ENCODE peak calls at places on chromosomes 16 and 17, in eight cellular contexts. One of them, this sample, is unnamed.
A peak's percentile ranks its signal among the peaks of the same experiment; 100 is the strongest.

GRCh38 chr17:40173778-40174135 is 3.5 kb upstream of the RAPGEFL1 start:
- DNase-seq in smooth muscle cell of the brain vasculature: no peak
- DNase-seq in fibroblast of gingiva: no peak
- DNase-seq in HEK293T: no peak
- DNase-seq in cerebellar cortex: no peak
- DNase-seq in mucosa of gallbladder: no peak
- DNase-seq in left lung: peak; percentile 24
- DNase-seq in cardiac fibroblast: no peak
- DNase-seq in this sample: no peak

GRCh38 chr16:20612551-20613470 is 36.6 kb upstream of the ACSM2B start:
- DNase-seq in HEK293T: no peak
- DNase-seq in fibroblast of gingiva: no peak
- DNase-seq in mucosa of gallbladder: no peak
- DNase-seq in left lung: peak; percentile 86
- DNase-seq in cerebellar cortex: peak; percentile 69
- DNase-seq in smooth muscle cell of the brain vasculature: no peak
- DNase-seq in cardiac fibroblast: no peak
- DNase-seq in this sample: peak; percentile 56

GRCh38 chr16:71425746-71426068 is 16.1 kb downstream of the TLE7 start:
- DNase-seq in HEK293T: no peak
- DNase-seq in fibroblast of gingiva: no peak
- DNase-seq in cardiac fibroblast: no peak
- DNase-seq in left lung: no peak
- DNase-seq in mucosa of gallbladder: no peak
- DNase-seq in smooth muscle cell of the brain vasculature: no peak
- DNase-seq in cerebellar cortex: no peak
- DNase-seq in this sample: no peak

GRCh38 chr16:73279451-73279850 is 231.5 kb upstream of the ZFHX3 start:
- DNase-seq in fibroblast of gingiva: no peak
- DNase-seq in smooth muscle cell of the brain vasculature: no peak
- DNase-seq in HEK293T: no peak
- DNase-seq in left lung: no peak
- DNase-seq in mucosa of gallbladder: no peak
- DNase-seq in cerebellar cortex: no peak
- DNase-seq in cardiac fibroblast: no peak
- DNase-seq in this sample: no peak

GRCh38 chr17:36185416-36185815 is 9.0 kb upstream of the TBC1D3B start:
- DNase-seq in HEK293T: no peak
- DNase-seq in left lung: no peak
- DNase-seq in smooth muscle cell of the brain vasculature: no peak
- DNase-seq in cardiac fibroblast: no peak
- DNase-seq in fibroblast of gingiva: no peak
- DNase-seq in mucosa of gallbladder: no peak
- DNase-seq in cerebellar cortex: no peak
- DNase-seq in this sample: no peak

GRCh38 chr17:82529914-82530300 is 10.4 kb downstream of the FOXK2 start:
- DNase-seq in left lung: no peak
- DNase-seq in cerebellar cortex: no peak
- DNase-seq in smooth muscle cell of the brain vasculature: no peak
- DNase-seq in mucosa of gallbladder: no peak
- DNase-seq in cardiac fibroblast: no peak
- DNase-seq in HEK293T: no peak
- DNase-seq in fibroblast of gingiva: no peak
- DNase-seq in this sample: no peak

GRCh38 chr17:77319211-77320031 is 178.7 kb downstream of the SEC14L1 start:
- DNase-seq in cerebellar cortex: no peak
- DNase-seq in fibroblast of gingiva: peak; percentile 92
- DNase-seq in smooth muscle cell of the brain vasculature: no peak
- DNase-seq in HEK293T: peak; percentile 67
- DNase-seq in cardiac fibroblast: peak; percentile 91
- DNase-seq in mucosa of gallbladder: peak; percentile 86
- DNase-seq in left lung: peak; percentile 92
- DNase-seq in this sample: no peak

GRCh38 chr17:72273301-72274056 is 152.7 kb downstream of the SOX9 start:
- DNase-seq in left lung: no peak
- DNase-seq in cerebellar cortex: no peak
- DNase-seq in cardiac fibroblast: no peak
- DNase-seq in HEK293T: no peak
- DNase-seq in mucosa of gallbladder: no peak
- DNase-seq in smooth muscle cell of the brain vasculature: no peak
- DNase-seq in fibroblast of gingiva: no peak
- DNase-seq in this sample: no peak

GRCh38 chr17:19579867-19580565 is 46.4 kb downstream of the SLC47A1 start:
- DNase-seq in smooth muscle cell of the brain vasculature: no peak
- DNase-seq in fibroblast of gingiva: no peak
- DNase-seq in mucosa of gallbladder: no peak
- DNase-seq in left lung: no peak
- DNase-seq in HEK293T: no peak
- DNase-seq in cardiac fibroblast: peak; percentile 3
- DNase-seq in cerebellar cortex: peak; percentile 6
- DNase-seq in this sample: peak; percentile 14

GRCh38 chr17:51362818-51363598 is 102.7 kb downstream of the UTP18 start:
- DNase-seq in fibroblast of gingiva: no peak
- DNase-seq in smooth muscle cell of the brain vasculature: no peak
- DNase-seq in mucosa of gallbladder: no peak
- DNase-seq in cardiac fibroblast: no peak
- DNase-seq in HEK293T: no peak
- DNase-seq in left lung: no peak
- DNase-seq in cerebellar cortex: no peak
- DNase-seq in this sample: no peak

GRCh38 chr16:70653809-70654771 is 7.7 kb downstream of the IL34 start:
- DNase-seq in smooth muscle cell of the brain vasculature: peak; percentile 80
- DNase-seq in cardiac fibroblast: peak; percentile 91
- DNase-seq in mucosa of gallbladder: peak; percentile 90
- DNase-seq in cerebellar cortex: peak; percentile 94
- DNase-seq in left lung: peak; percentile 26
- DNase-seq in fibroblast of gingiva: peak; percentile 75
- DNase-seq in HEK293T: peak; percentile 76
- DNase-seq in this sample: peak; percentile 81

GRCh38 chr17:72590882-72591499 is 470.2 kb downstream of the SOX9 start:
- DNase-seq in cardiac fibroblast: peak; percentile 25
- DNase-seq in cerebellar cortex: peak; percentile 44
- DNase-seq in fibroblast of gingiva: no peak
- DNase-seq in mucosa of gallbladder: no peak
- DNase-seq in HEK293T: no peak
- DNase-seq in smooth muscle cell of the brain vasculature: no peak
- DNase-seq in left lung: no peak
- DNase-seq in this sample: no peak

GRCh38 chr16:70644763-70645597 is 1.4 kb upstream of the IL34 start:
- DNase-seq in cerebellar cortex: no peak
- DNase-seq in fibroblast of gingiva: no peak
- DNase-seq in left lung: no peak
- DNase-seq in smooth muscle cell of the brain vasculature: no peak
- DNase-seq in cardiac fibroblast: no peak
- DNase-seq in HEK293T: peak; percentile 19
- DNase-seq in mucosa of gallbladder: no peak
- DNase-seq in this sample: no peak

This sample was measured in cerebellum.